ENCODE peak calls at places on chromosomes 6 and 20, in eight cellular contexts. S is esophagus squamous epithelium, O is erythroblast, R is IMR-90, Y is sigmoid colon, P is uterus, T is lower leg skin, C is A549. E is an unnamed sample.
A peak's percentile ranks its signal among the peaks of the same experiment; 100 is the strongest.

GRCh38 chr6:40582892-40583291 is 4.3 kb downstream of the LRFN2 start:
- DNase-seq in O (no peak), S (no peak), P (no peak), R (no peak), C (no peak), T (no peak), Y (no peak), E (no peak)

GRCh38 chr6:2552648-2553154 is 198.0 kb downstream of the MYLK4 start:
- DNase-seq in S (no peak), O (no peak), T (no peak), C (no peak), P (no peak), R (peak; percentile 18), Y (no peak), E (no peak)

GRCh38 chr6:113630738-113631535 is 226.2 kb upstream of the MARCKS start:
- DNase-seq in C (no peak), R (peak; percentile 86), Y (no peak), T (no peak), O (no peak), P (no peak), S (no peak), E (no peak)

GRCh38 chr6:39426057-39426592 is 103.6 kb upstream of the KCNK16 start:
- DNase-seq in Y (no peak), R (peak; percentile 33), S (no peak), P (no peak), C (peak; percentile 23), O (no peak), T (no peak), E (peak; percentile 50)

GRCh38 chr6:105805581-105806023 is 280.5 kb upstream of the PRDM1 start:
- DNase-seq in P (no peak), Y (no peak), S (no peak), R (peak; percentile 64), O (no peak), T (no peak), C (no peak), E (no peak)

GRCh38 chr6:28768187-28768913 is 155.4 kb downstream of the TRIM27 start:
- DNase-seq in T (no peak), S (no peak), C (no peak), R (no peak), O (no peak), Y (no peak), P (no peak), E (no peak)

GRCh38 chr20:6739406-6739805 is 28.1 kb upstream of the BMP2 start:
- DNase-seq in Y (no peak), S (no peak), T (no peak), C (no peak), R (no peak), O (no peak), P (no peak), E (no peak)

GRCh38 chr6:39553811-39554802 is 171.1 kb downstream of the KIF6 start:
- DNase-seq in T (no peak), Y (no peak), R (no peak), S (no peak), C (no peak), P (no peak), O (no peak), E (no peak)

GRCh38 chr20:41818991-41819390 is 200.8 kb upstream of the CHD6 start:
- DNase-seq in P (no peak), Y (no peak), R (no peak), C (no peak), T (no peak), S (no peak), O (no peak), E (no peak)

GRCh38 chr6:72457738-72458137 is 164.1 kb upstream of the KCNQ5 start:
- DNase-seq in C (no peak), T (no peak), O (no peak), S (no peak), Y (no peak), P (no peak), R (no peak), E (no peak)

GRCh38 chr6:90707223-90707622 is 120.4 kb upstream of the MAP3K7 start:
- DNase-seq in R (no peak), P (no peak), O (no peak), Y (no peak), C (no peak), T (no peak), S (no peak), E (no peak)

GRCh38 chr6:717135-717534 is 24.2 kb upstream of the EXOC2 start:
- DNase-seq in C (no peak), P (no peak), S (no peak), Y (no peak), O (no peak), R (no peak), T (no peak), E (no peak)

GRCh38 chr6:114690625-114691024 is 347.8 kb upstream of the HS3ST5 start:
- DNase-seq in R (no peak), T (no peak), P (no peak), O (no peak), C (no peak), S (no peak), Y (no peak), E (no peak)

GRCh38 chr6:43089874-43090556 is 13.9 kb downstream of the PTK7 start:
- DNase-seq in T (no peak), O (no peak), R (peak; percentile 43), P (no peak), C (no peak), Y (no peak), S (no peak), E (no peak)

DNA sequence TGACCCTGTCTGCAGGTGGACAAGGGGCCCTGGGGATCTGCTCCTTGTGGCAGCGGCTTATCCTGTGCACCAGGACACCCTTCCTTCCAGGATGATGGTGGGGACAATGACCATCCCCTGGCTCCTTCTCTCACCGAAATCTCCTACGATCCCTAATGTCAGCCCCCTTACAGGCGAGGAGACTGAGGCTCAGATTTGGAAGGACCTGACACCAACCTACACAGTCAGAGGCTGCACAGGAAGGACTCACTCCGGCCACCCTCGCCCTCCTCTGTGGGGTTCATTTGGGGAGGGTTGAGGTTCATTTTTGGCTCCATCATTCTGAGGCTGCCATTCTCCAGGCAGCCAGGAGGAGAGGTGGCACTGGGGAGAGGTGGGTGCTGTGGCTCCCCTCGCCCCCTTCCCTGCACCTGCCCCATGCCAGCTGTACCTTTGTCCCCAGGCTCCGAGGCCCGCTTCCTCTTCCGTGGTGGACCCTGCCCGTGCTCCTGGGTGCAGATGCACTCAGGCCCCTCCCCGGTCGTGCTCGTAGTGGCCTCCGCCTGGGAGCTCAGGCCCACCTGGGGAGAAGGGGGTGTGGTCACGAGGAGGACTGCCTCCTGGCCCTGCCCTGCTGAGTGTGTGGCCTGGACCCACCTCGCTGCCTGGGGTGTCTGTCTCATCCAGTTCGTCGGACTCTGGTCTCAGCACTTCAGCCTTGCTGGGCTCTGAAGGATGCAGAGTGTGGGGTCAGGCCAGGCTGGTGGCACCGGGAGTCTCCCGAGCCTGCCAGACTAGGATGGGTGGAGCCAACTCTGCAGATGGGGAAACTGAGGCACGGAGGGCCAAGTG is 5.3 kb upstream of the CABLES2 start:
- DNase-seq in C (no peak), S (no peak), Y (no peak), T (no peak), O (no peak), P (no peak), R (no peak), E (no peak)
- TF ChIP-seq POLR2A in C (no peak), S (no peak), Y (peak; percentile 28), T (no peak), O (no peak), P (no peak), R (no peak), E (no peak)

DNA sequence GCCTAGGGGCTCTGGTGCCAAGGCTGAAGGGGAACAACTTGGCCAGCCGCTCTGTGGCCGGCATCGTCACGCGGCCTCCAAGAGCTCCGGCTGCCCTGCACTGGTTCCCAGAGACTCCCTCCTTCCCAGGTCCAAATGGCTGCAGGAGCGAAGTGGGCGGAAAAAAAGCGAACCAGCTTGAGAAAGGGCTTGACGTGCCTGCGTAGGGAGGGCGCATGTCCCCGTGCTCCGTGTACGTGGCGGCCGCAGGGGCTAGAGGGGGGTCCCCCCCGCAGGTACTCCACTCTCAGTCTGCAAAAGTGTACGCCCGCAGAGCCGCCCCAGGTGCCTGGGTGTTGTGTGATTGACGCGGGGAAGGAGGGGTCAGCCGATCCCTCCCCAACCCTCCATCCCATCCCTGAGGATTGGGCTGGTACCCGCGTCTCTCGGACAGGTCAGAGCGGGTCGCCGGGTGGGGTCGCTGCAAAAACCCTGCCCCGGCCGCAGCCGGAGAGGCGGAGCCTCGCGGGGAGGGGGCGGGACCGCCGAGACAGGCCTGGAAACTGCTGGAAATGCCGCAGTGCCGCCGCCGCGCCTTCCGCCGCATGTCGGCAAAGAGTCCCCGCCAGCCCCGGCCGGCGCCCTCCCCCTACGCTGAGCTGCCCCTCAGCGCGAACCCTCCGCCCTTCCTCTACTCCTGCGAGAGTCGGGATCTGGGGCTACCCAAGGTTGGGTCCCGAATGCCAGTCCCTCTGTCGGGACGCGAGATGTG is 814 bp upstream of the HSP90AB1 start:
- DNase-seq in T (peak; percentile 97), S (no peak), Y (peak; percentile 94), C (peak; percentile 91), R (peak; percentile 81), P (peak; percentile 92), O (peak; percentile 93), E (peak; percentile 88)
- TF ChIP-seq POLR2A in T (no peak), S (no peak), Y (no peak), C (peak; percentile 46), R (no peak), P (peak; percentile 78), O (no peak), E (peak; percentile 28)

GRCh38 chr6:23224540-23224939 is 655.2 kb downstream of the HDGFL1 start:
- DNase-seq in R (no peak), P (no peak), Y (no peak), S (no peak), T (no peak), C (no peak), O (no peak), E (no peak)

GRCh38 chr6:23228439-23229024 is 659.2 kb downstream of the HDGFL1 start:
- DNase-seq in S (no peak), T (no peak), R (peak; percentile 35), C (no peak), O (no peak), Y (no peak), P (no peak), E (peak; percentile 9)

GRCh38 chr6:23218751-23219150 is 649.4 kb downstream of the HDGFL1 start:
- DNase-seq in R (no peak), C (no peak), O (no peak), P (no peak), Y (no peak), S (no peak), T (no peak), E (no peak)

GRCh38 chr6:23222724-23223123 is 653.4 kb downstream of the HDGFL1 start:
- DNase-seq in T (no peak), S (no peak), P (no peak), O (no peak), R (no peak), Y (no peak), C (no peak), E (no peak)
- TF ChIP-seq POLR2A in T (no peak), S (no peak), P (no peak), O (no peak), R (no peak), Y (no peak), C (no peak), E (no peak)

DNA sequence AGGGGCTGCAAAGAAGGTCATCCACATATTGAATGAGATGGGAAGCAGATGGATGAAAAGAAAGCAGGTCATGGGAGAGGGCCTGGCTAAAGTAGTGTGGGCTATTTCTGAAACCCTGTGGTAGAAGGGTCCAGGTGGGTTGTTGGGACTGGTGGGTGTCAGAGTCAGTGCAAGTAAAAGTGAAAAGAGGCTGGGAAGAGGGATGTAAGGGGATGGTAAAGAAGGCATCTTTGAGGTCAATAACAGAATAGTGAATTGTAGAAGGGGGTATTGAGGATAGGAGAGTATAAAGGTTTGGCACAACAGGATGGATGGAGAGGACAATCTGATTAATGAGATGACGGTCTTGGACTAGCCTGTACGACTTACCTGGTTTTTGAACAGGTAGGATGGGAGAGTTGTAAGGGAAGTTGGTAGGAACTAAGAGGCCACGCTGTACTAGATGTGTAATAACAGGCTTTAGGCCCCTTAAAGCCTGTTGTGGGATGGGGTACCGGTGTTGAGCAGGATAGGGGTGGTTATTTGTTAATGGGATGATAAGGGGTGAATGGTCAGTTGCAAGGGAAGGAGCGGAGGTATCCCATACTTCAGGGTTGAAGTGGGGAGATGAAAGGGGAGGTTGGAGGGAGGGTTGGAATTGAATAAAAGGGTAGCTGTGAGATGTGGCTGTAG is 748.9 kb upstream of the ADGRB3 start:
- DNase-seq in S (no peak), Y (no peak), T (no peak), O (no peak), P (no peak), R (no peak), C (no peak), E (no peak)
- TF ChIP-seq POLR2A in S (no peak), Y (no peak), T (no peak), O (no peak), P (no peak), R (no peak), C (no peak), E (no peak)

E was measured in H54.